ENCODE peak calls at places on chromosomes 12 and 14, in eight cellular contexts. One of them, this sample, is unnamed. For H3K36me3, the result is how much of the 10 kb centered on the place peaks cover.

GRCh38 chr12:50621435-50622304 is 116.9 kb downstream of the DIP2B start:
- DNase-seq in GM23338: peak
- DNase-seq in tibial nerve: no peak
- DNase-seq in breast epithelium: no peak
- DNase-seq in neural progenitor cell: peak
- DNase-seq in kidney: no peak
- DNase-seq in HepG2: no peak
- DNase-seq in OCI-LY7: no peak
- DNase-seq in this sample: no peak

GRCh38 chr12:2138871-2139308 is 86.1 kb downstream of the CACNA1C start:
- DNase-seq in breast epithelium: no peak
- DNase-seq in GM23338: no peak
- DNase-seq in HepG2: no peak
- DNase-seq in neural progenitor cell: no peak
- DNase-seq in OCI-LY7: no peak
- DNase-seq in tibial nerve: no peak
- DNase-seq in kidney: no peak
- DNase-seq in this sample: no peak

GRCh38 chr12:66352197-66352596 is 49.9 kb downstream of the HELB start:
- DNase-seq in OCI-LY7: peak
- DNase-seq in tibial nerve: no peak
- DNase-seq in kidney: no peak
- DNase-seq in GM23338: peak
- DNase-seq in breast epithelium: no peak
- DNase-seq in neural progenitor cell: peak
- DNase-seq in HepG2: peak
- DNase-seq in this sample: no peak

GRCh38 chr12:50458606-50459005 is 46.2 kb upstream of the DIP2B start:
- DNase-seq in OCI-LY7: no peak
- DNase-seq in GM23338: no peak
- DNase-seq in tibial nerve: no peak
- DNase-seq in HepG2: no peak
- DNase-seq in kidney: no peak
- DNase-seq in neural progenitor cell: no peak
- DNase-seq in breast epithelium: no peak
- DNase-seq in this sample: no peak

GRCh38 chr12:78916845-78917480 is 52.4 kb downstream of the SYT1 start:
- DNase-seq in OCI-LY7: no peak
- DNase-seq in tibial nerve: no peak
- DNase-seq in HepG2: no peak
- DNase-seq in neural progenitor cell: no peak
- DNase-seq in kidney: no peak
- DNase-seq in breast epithelium: no peak
- DNase-seq in GM23338: peak
- DNase-seq in this sample: no peak

GRCh38 chr14:95291859-95292542 is 27.7 kb downstream of the CLMN start:
- DNase-seq in OCI-LY7: peak
- DNase-seq in kidney: no peak
- DNase-seq in tibial nerve: peak
- DNase-seq in HepG2: no peak
- DNase-seq in breast epithelium: peak
- DNase-seq in GM23338: no peak
- DNase-seq in neural progenitor cell: no peak
- DNase-seq in this sample: peak

GRCh38 chr14:58963873-58964597 is 224.4 kb upstream of the DAAM1 start:
- DNase-seq in neural progenitor cell: no peak
- DNase-seq in OCI-LY7: no peak
- DNase-seq in tibial nerve: no peak
- DNase-seq in kidney: no peak
- DNase-seq in HepG2: no peak
- DNase-seq in breast epithelium: no peak
- DNase-seq in GM23338: no peak
- DNase-seq in this sample: no peak

GRCh38 chr12:116389990-116390655 is 112.6 kb upstream of the MED13L start:
- DNase-seq in breast epithelium: peak
- DNase-seq in kidney: no peak
- DNase-seq in OCI-LY7: no peak
- DNase-seq in neural progenitor cell: no peak
- DNase-seq in GM23338: no peak
- DNase-seq in tibial nerve: no peak
- DNase-seq in HepG2: no peak
- DNase-seq in this sample: no peak

GRCh38 chr12:110694330-110694891 is 5.5 kb upstream of the HVCN1 start:
- DNase-seq in tibial nerve: peak
- DNase-seq in breast epithelium: no peak
- DNase-seq in kidney: no peak
- DNase-seq in neural progenitor cell: no peak
- DNase-seq in OCI-LY7: no peak
- DNase-seq in HepG2: no peak
- DNase-seq in GM23338: no peak
- DNase-seq in this sample: no peak

GRCh38 chr14:50262865-50263264 is 31.5 kb upstream of the SOS2 start:
- DNase-seq in HepG2: no peak
- DNase-seq in kidney: no peak
- DNase-seq in breast epithelium: no peak
- DNase-seq in OCI-LY7: no peak
- DNase-seq in neural progenitor cell: no peak
- DNase-seq in GM23338: no peak
- DNase-seq in tibial nerve: no peak
- DNase-seq in this sample: no peak

GRCh38 chr14:34322940-34323418 is 139.1 kb downstream of the SPTSSA start:
- DNase-seq in HepG2: peak
- DNase-seq in breast epithelium: no peak
- DNase-seq in kidney: peak
- DNase-seq in GM23338: peak
- DNase-seq in OCI-LY7: peak
- DNase-seq in tibial nerve: no peak
- DNase-seq in neural progenitor cell: peak
- DNase-seq in this sample: peak

GRCh38 chr12:95637010-95637409 is 85.7 kb upstream of the USP44 start:
- DNase-seq in breast epithelium: no peak
- DNase-seq in kidney: no peak
- DNase-seq in OCI-LY7: no peak
- DNase-seq in GM23338: no peak
- DNase-seq in tibial nerve: no peak
- DNase-seq in HepG2: no peak
- DNase-seq in neural progenitor cell: no peak
- DNase-seq in this sample: no peak

DNA sequence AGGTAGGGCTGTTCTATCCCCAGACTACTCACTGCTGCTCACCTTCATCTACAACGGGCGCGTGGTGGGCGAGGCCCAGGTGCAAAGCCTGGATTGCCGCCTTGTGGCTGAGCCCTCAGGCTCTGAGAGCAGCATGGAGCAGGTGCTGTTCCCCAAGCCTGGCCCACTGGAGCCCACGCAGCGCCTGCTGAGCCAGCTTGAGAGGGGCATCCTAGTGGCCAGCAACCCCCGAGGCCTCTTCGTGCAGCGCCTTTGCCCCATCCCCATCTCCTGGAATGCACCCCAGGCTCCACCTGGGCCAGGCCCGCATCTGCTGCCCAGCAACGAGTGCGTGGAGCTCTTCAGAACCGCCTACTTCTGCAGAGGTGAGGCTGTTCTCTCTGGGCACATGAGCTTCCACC is 3.5 kb downstream of the IRF9 start:
- DNase-seq in tibial nerve: no peak
- DNase-seq in breast epithelium: no peak
- DNase-seq in neural progenitor cell: no peak
- DNase-seq in OCI-LY7: no peak
- DNase-seq in GM23338: no peak
- DNase-seq in kidney: peak
- DNase-seq in HepG2: no peak
- DNase-seq in this sample: no peak
- H3K36me3 ChIP-seq in tibial nerve: under half
- H3K36me3 ChIP-seq in breast epithelium: under half
- H3K36me3 ChIP-seq in neural progenitor cell: under half
- H3K36me3 ChIP-seq in OCI-LY7: under half
- H3K36me3 ChIP-seq in GM23338: under half
- H3K36me3 ChIP-seq in kidney: under half
- H3K36me3 ChIP-seq in HepG2: half or more
- H3K36me3 ChIP-seq in this sample: half or more

GRCh38 chr14:100537701-100538565 is 49.3 kb downstream of the BEGAIN start:
- DNase-seq in kidney: peak
- DNase-seq in GM23338: peak
- DNase-seq in tibial nerve: peak
- DNase-seq in neural progenitor cell: no peak
- DNase-seq in OCI-LY7: no peak
- DNase-seq in HepG2: no peak
- DNase-seq in breast epithelium: peak
- DNase-seq in this sample: no peak

GRCh38 chr14:100539319-100539645 is 47.9 kb downstream of the BEGAIN start:
- DNase-seq in HepG2: no peak
- DNase-seq in breast epithelium: no peak
- DNase-seq in OCI-LY7: no peak
- DNase-seq in tibial nerve: no peak
- DNase-seq in GM23338: no peak
- DNase-seq in kidney: no peak
- DNase-seq in neural progenitor cell: no peak
- DNase-seq in this sample: no peak

GRCh38 chr14:100539766-100540140 is 47.5 kb downstream of the BEGAIN start:
- DNase-seq in kidney: no peak
- DNase-seq in tibial nerve: no peak
- DNase-seq in GM23338: no peak
- DNase-seq in neural progenitor cell: no peak
- DNase-seq in HepG2: no peak
- DNase-seq in breast epithelium: no peak
- DNase-seq in OCI-LY7: no peak
- DNase-seq in this sample: no peak

GRCh38 chr14:100540141-100540925 is 46.9 kb downstream of the BEGAIN start:
- DNase-seq in breast epithelium: no peak
- DNase-seq in OCI-LY7: no peak
- DNase-seq in GM23338: peak
- DNase-seq in kidney: peak
- DNase-seq in HepG2: peak
- DNase-seq in tibial nerve: no peak
- DNase-seq in neural progenitor cell: peak
- DNase-seq in this sample: no peak

GRCh38 chr14:100538566-100539318 is 48.5 kb downstream of the BEGAIN start:
- DNase-seq in HepG2: no peak
- DNase-seq in kidney: peak
- DNase-seq in OCI-LY7: no peak
- DNase-seq in breast epithelium: no peak
- DNase-seq in neural progenitor cell: no peak
- DNase-seq in tibial nerve: no peak
- DNase-seq in GM23338: no peak
- DNase-seq in this sample: no peak
- TF ChIP-seq CTCF in HepG2: no peak
- TF ChIP-seq CTCF in kidney: no peak
- TF ChIP-seq CTCF in OCI-LY7: no peak
- TF ChIP-seq CTCF in breast epithelium: no peak
- TF ChIP-seq CTCF in neural progenitor cell: no peak
- TF ChIP-seq CTCF in tibial nerve: no peak
- TF ChIP-seq CTCF in GM23338: no peak
- TF ChIP-seq CTCF in this sample: no peak

GRCh38 chr12:53456654-53457366 is 4.9 kb downstream of the PCBP2 start:
- DNase-seq in GM23338: no peak
- DNase-seq in breast epithelium: no peak
- DNase-seq in OCI-LY7: no peak
- DNase-seq in neural progenitor cell: no peak
- DNase-seq in tibial nerve: no peak
- DNase-seq in HepG2: no peak
- DNase-seq in kidney: no peak
- DNase-seq in this sample: no peak

GRCh38 chr12:53462935-53463334 is 11.0 kb downstream of the PCBP2 start:
- DNase-seq in neural progenitor cell: no peak
- DNase-seq in tibial nerve: no peak
- DNase-seq in GM23338: no peak
- DNase-seq in kidney: no peak
- DNase-seq in HepG2: no peak
- DNase-seq in breast epithelium: no peak
- DNase-seq in OCI-LY7: no peak
- DNase-seq in this sample: no peak

GRCh38 chr12:53461591-53461990 is 9.7 kb downstream of the PCBP2 start:
- DNase-seq in kidney: no peak
- DNase-seq in tibial nerve: no peak
- DNase-seq in HepG2: no peak
- DNase-seq in breast epithelium: no peak
- DNase-seq in GM23338: no peak
- DNase-seq in neural progenitor cell: no peak
- DNase-seq in OCI-LY7: no peak
- DNase-seq in this sample: no peak

GRCh38 chr12:53461059-53461458 is 9.2 kb downstream of the PCBP2 start:
- DNase-seq in neural progenitor cell: no peak
- DNase-seq in breast epithelium: no peak
- DNase-seq in GM23338: no peak
- DNase-seq in tibial nerve: no peak
- DNase-seq in kidney: no peak
- DNase-seq in HepG2: no peak
- DNase-seq in OCI-LY7: no peak
- DNase-seq in this sample: no peak

DNA sequence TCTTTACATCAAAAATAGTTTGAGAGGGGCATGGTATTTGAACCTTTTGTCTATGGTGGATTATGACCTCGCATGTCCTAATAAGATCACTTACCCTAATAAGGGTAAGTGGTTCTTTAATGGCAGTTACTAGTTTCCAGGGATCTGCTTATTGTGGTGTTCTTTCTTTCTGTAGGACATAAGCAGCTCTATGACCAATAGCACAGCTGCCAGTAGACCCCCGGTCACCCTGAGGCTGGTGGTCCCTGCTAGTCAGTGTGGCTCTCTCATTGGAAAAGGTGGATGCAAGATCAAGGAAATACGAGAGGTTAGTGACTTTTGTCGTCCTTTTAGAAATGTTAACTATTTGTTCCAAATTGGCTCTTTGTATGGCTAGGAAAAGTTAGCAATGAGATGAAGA is 7.2 kb downstream of the PCBP2 start:
- DNase-seq in kidney: no peak
- DNase-seq in HepG2: no peak
- DNase-seq in OCI-LY7: no peak
- DNase-seq in GM23338: no peak
- DNase-seq in neural progenitor cell: no peak
- DNase-seq in breast epithelium: no peak
- DNase-seq in tibial nerve: no peak
- DNase-seq in this sample: no peak
- H3K36me3 ChIP-seq in kidney: half or more
- H3K36me3 ChIP-seq in HepG2: half or more
- H3K36me3 ChIP-seq in OCI-LY7: half or more
- H3K36me3 ChIP-seq in GM23338: half or more
- H3K36me3 ChIP-seq in neural progenitor cell: half or more
- H3K36me3 ChIP-seq in breast epithelium: under half
- H3K36me3 ChIP-seq in tibial nerve: half or more
- H3K36me3 ChIP-seq in this sample: half or more

GRCh38 chr12:96698965-96699364 is 208.1 kb upstream of the NEDD1 start:
- DNase-seq in HepG2: no peak
- DNase-seq in breast epithelium: no peak
- DNase-seq in GM23338: peak
- DNase-seq in tibial nerve: no peak
- DNase-seq in neural progenitor cell: no peak
- DNase-seq in kidney: no peak
- DNase-seq in OCI-LY7: no peak
- DNase-seq in this sample: no peak

DNA sequence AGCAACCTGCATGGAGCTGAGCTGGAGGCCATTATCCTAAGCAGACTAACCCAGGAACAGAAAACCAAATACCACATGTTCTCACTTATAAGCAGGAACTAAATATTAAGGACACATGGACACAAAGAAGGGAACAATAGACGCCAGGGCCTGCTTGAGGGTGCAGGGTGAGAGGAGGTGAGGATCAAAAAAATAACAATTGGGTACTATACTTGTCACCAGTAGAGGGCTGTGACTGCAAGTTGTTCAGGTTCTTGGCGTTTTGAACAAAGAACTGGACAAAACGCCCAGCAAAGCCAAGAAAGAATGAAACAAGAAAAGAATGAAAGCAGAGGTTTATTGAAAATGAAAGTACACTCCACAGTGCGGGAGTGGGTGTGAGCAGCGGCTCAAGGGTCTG is 208.5 kb upstream of the NEDD1 start:
- DNase-seq in OCI-LY7: no peak
- DNase-seq in GM23338: peak
- DNase-seq in HepG2: peak
- DNase-seq in kidney: no peak
- DNase-seq in breast epithelium: no peak
- DNase-seq in neural progenitor cell: no peak
- DNase-seq in tibial nerve: no peak
- DNase-seq in this sample: no peak
- TF ChIP-seq CTCF in OCI-LY7: no peak
- TF ChIP-seq CTCF in GM23338: peak
- TF ChIP-seq CTCF in HepG2: no peak
- TF ChIP-seq CTCF in kidney: no peak
- TF ChIP-seq CTCF in breast epithelium: no peak
- TF ChIP-seq CTCF in neural progenitor cell: peak
- TF ChIP-seq CTCF in tibial nerve: no peak
- TF ChIP-seq CTCF in this sample: no peak